ENCODE peak calls at places on chromosomes 7 and 10, in four cellular contexts. Q is AG08395, Y is cardiac fibroblast, P is fibroblast of lung. J is an unnamed sample.

GRCh38 chr7:1725199-1725701 is 55.2 kb downstream of the ELFN1 start:
- DNase-seq in Q (peak), P (peak), Y (peak), J (peak)

GRCh38 chr7:135995751-135996150 is 18.6 kb upstream of the MTPN start:
- DNase-seq in P (no peak), Y (peak), Q (no peak), J (no peak)

GRCh38 chr7:51246258-51247245 is 70.1 kb downstream of the COBL start:
- DNase-seq in P (no peak), Y (no peak), Q (no peak), J (no peak)

GRCh38 chr7:120950026-120950538 is 495 bp upstream of the ING3 start:
- DNase-seq in P (no peak), Q (no peak), Y (no peak), J (no peak)

GRCh38 chr10:44696496-44696895 is 214.6 kb upstream of the TMEM72 start:
- DNase-seq in Q (peak), P (peak), Y (peak), J (no peak)

GRCh38 chr7:84190016-84190705 is 4.4 kb downstream of the SEMA3A start:
- DNase-seq in Q (no peak), P (peak), Y (no peak), J (no peak)

GRCh38 chr7:38177621-38178003 is 433 bp upstream of the STARD3NL start:
- DNase-seq in Y (no peak), P (no peak), Q (no peak), J (no peak)

GRCh38 chr10:46543379-46544014 is 13.0 kb downstream of the GPRIN2 start:
- DNase-seq in Y (no peak), Q (no peak), P (no peak), J (no peak)

GRCh38 chr7:128155100-128155763 is 85.8 kb upstream of the LEP start:
- DNase-seq in P (no peak), Q (no peak), Y (no peak), J (no peak)

GRCh38 chr7:141674702-141675101 is 27.3 kb downstream of the DENND11 start:
- DNase-seq in P (no peak), Q (no peak), Y (no peak), J (no peak)

GRCh38 chr10:96488161-96488935 is 25.4 kb downstream of the TLL2 start:
- DNase-seq in Q (no peak), P (no peak), Y (no peak), J (no peak)

GRCh38 chr10:51129946-51130554 is 55.8 kb downstream of the PRKG1 start:
- DNase-seq in Q (no peak), Y (no peak), P (no peak), J (no peak)

GRCh38 chr10:5977471-5978370 is at the start of gene IL15RA:
- DNase-seq in P (peak), Q (peak), Y (peak), J (peak)

GRCh38 chr7:117278040-117278439 is 44.8 kb downstream of the WNT2 start:
- DNase-seq in Q (no peak), Y (no peak), P (no peak), J (no peak)

GRCh38 chr7:142584765-142585164 is 164.5 kb upstream of the PRSS1 start:
- DNase-seq in P (peak), Y (peak), Q (no peak), J (no peak)

GRCh38 chr7:92714280-92714679 is 122.1 kb downstream of the CDK6 start:
- DNase-seq in P (no peak), Q (no peak), Y (no peak), J (no peak)

GRCh38 chr10:122163182-122164027 is 107.7 kb upstream of the BTBD16 start:
- DNase-seq in Q (no peak), Y (no peak), P (peak), J (no peak)

GRCh38 chr7:52355059-52355458 is 680.4 kb upstream of the POM121L12 start:
- DNase-seq in Q (no peak), Y (no peak), P (no peak), J (no peak)

J was measured in gastrocnemius medialis.